ENCODE peak calls at places on chromosomes 11 and 22, in six cellular contexts. N is neuronal stem cell; X is naive thymus-derived CD4-positive, alpha-beta T cell; F is gastrocnemius medialis; R is pancreas; I is thoracic aorta. P is an unnamed sample.

GRCh38 chr11:120718171-120718570 is 206.6 kb downstream of the GRIK4 start:
- DNase-seq in N (no peak), X (no peak), F (no peak), R (no peak), I (no peak), P (no peak)

GRCh38 chr11:74538680-74539079 is 45.2 kb upstream of the LIPT2 start:
- DNase-seq in N (no peak), X (no peak), F (no peak), R (no peak), I (no peak), P (no peak)

GRCh38 chr22:37421468-37421877 is 5.8 kb downstream of the ELFN2 start:
- DNase-seq in N (no peak), X (no peak), F (no peak), R (no peak), I (no peak), P (no peak)

GRCh38 chr11:69879734-69880005 is 60.5 kb upstream of the FGF3 start:
- DNase-seq in N (no peak), X (no peak), F (peak; percentile 2), R (no peak), I (no peak), P (no peak)

GRCh38 chr22:37634505-37635002 is 4.9 kb upstream of the SH3BP1 start:
- DNase-seq in N (no peak), X (no peak), F (no peak), R (no peak), I (no peak), P (no peak)

GRCh38 chr11:3136542-3137455 is 28.3 kb downstream of the OSBPL5 start:
- DNase-seq in N (no peak), X (no peak), F (peak; percentile 9), R (peak; percentile 12), I (no peak), P (peak; percentile 8)

GRCh38 chr22:47422736-47423135 is 660.3 kb downstream of the TBC1D22A start:
- DNase-seq in N (no peak), X (no peak), F (no peak), R (no peak), I (no peak), P (no peak)

GRCh38 chr22:42758929-42759629 is 38.4 kb upstream of the A4GALT start:
- DNase-seq in N (no peak), X (no peak), F (no peak), R (no peak), I (no peak), P (no peak)

GRCh38 chr11:123330948-123331347 is 99.1 kb upstream of the GRAMD1B start:
- DNase-seq in N (no peak), X (no peak), F (peak; percentile 58), R (no peak), I (no peak), P (no peak)

GRCh38 chr11:3922056-3922455 is 66.6 kb downstream of the STIM1 start:
- DNase-seq in N (no peak), X (no peak), F (no peak), R (no peak), I (no peak), P (no peak)

GRCh38 chr22:36334838-36335603 is 52.7 kb downstream of the MYH9 start:
- DNase-seq in N (no peak), X (no peak), F (no peak), R (peak; percentile 73), I (no peak), P (peak; percentile 55)

GRCh38 chr22:47292546-47293320 is 530.3 kb downstream of the TBC1D22A start:
- DNase-seq in N (no peak), X (no peak), F (peak; percentile 22), R (no peak), I (no peak), P (no peak)

GRCh38 chr11:94851864-94852581 is 83.9 kb downstream of the AMOTL1 start:
- DNase-seq in N (no peak), X (no peak), F (no peak), R (no peak), I (no peak), P (no peak)

GRCh38 chr11:76209956-76210885 is 3.9 kb upstream of the WNT11 start:
- DNase-seq in N (peak; percentile 51), X (peak; percentile 42), F (peak; percentile 57), R (peak; percentile 60), I (no peak), P (peak; percentile 79)

GRCh38 chr11:111814567-111814966 is 48.4 kb upstream of the PPP2R1B start:
- DNase-seq in N (no peak), X (no peak), F (no peak), R (no peak), I (no peak), P (no peak)

GRCh38 chr22:20026204-20026908 is 5.4 kb downstream of the TANGO2 start:
- DNase-seq in N (no peak), X (no peak), F (no peak), R (no peak), I (no peak), P (no peak)

GRCh38 chr11:67410369-67410831 is 5.1 kb upstream of the CARNS1 start:
- DNase-seq in N (no peak), X (no peak), F (no peak), R (no peak), I (no peak), P (no peak)
- H3K4me1 ChIP-seq in N (peaks cover 3% of the 10 kb centered on the region), X (peaks cover 96% of the 10 kb centered on the region), F (peaks cover 6% of the 10 kb centered on the region), R (no peaks in the 10 kb centered on the region), I (peaks cover 4% of the 10 kb centered on the region), P (no peaks in the 10 kb centered on the region)

GRCh38 chr22:33884829-33885228 is 35.4 kb downstream of the LARGE1 start:
- DNase-seq in N (no peak), X (no peak), F (no peak), R (no peak), I (no peak), P (no peak)

GRCh38 chr22:33886696-33887095 is 33.6 kb downstream of the LARGE1 start:
- DNase-seq in N (no peak), X (no peak), F (no peak), R (no peak), I (no peak), P (no peak)

GRCh38 chr22:33882991-33883390 is 37.3 kb downstream of the LARGE1 start:
- DNase-seq in N (no peak), X (no peak), F (no peak), R (no peak), I (no peak), P (no peak)

GRCh38 chr22:33883561-33883960 is 36.7 kb downstream of the LARGE1 start:
- DNase-seq in N (no peak), X (no peak), F (peak; percentile 82), R (no peak), I (no peak), P (no peak)

DNA sequence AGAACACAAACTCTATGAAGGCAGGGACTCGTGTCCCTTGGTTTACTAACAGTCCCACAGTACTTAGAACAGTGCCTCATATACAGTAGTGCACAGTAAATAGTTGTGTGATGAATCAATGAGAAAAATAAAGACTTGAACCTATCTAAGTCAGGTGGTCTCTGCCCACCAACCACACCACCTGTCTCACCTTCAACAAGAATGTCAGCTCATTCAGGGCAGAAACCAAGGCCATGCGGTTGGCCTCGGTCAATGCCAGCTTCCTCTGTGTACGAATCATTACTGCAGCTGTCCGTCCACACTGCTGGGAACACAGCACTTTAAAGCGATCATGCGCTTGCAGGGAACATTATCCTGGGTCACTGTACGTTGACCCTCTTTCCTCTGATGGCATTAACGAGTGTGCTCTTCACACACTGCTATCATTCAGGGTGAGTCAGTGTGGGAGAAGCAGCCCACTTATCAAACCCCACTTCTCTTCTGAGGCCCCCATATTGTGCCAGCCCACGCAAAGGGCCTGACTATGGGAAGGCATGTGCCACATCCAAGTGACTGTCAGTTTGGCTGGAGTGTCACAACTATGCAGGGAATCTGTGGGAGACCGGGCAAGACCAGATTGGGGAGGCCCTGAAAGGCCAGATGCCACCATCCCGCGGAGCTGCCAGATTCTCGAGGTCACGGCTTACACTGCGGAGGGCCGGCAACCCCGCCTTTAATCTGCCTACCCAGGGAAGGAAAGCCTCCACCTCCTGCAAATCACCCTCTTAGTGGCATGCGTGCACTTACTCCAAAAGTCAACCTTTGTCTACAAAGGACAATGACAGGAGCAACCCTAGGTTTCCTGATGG is 36.1 kb downstream of the LARGE1 start:
- DNase-seq in N (no peak), X (no peak), F (peak; percentile 84), R (no peak), I (no peak), P (peak; percentile 35)
- H3K27ac ChIP-seq in N (no peak overlapping the region), X (no peak overlapping the region), F (peak overlapping the region; percentile 82), R (no peak overlapping the region), I (no peak overlapping the region), P (peak overlapping the region; percentile 56)

DNA sequence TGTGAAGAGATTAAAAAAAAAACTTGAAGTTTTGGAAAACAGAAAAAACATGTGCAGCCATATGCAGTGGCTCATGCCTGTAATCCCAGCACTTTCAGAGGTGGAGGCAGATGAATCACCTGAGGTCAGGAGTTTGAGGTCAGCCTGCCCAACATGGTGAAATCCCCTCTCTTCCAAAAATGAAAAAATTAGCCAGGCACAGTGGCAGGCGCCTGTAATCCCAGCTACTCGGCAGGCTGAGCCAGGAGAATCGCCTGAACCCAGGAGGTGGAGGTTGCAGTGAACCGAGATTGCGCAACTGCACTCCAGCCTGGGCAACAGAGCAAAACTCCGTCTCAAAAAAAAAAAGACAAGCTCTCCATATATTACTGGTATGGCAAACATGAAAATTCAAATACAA is 7.6 kb downstream of the DLG2 start:
- DNase-seq in N (no peak), X (no peak), F (peak; percentile 39), R (no peak), I (no peak), P (no peak)
- H3K9me3 ChIP-seq in N (no peaks in the 10 kb centered on the region), X (no peaks in the 10 kb centered on the region), F (no peaks in the 10 kb centered on the region), R (no peaks in the 10 kb centered on the region), I (no peaks in the 10 kb centered on the region), P (no peaks in the 10 kb centered on the region)

DNA sequence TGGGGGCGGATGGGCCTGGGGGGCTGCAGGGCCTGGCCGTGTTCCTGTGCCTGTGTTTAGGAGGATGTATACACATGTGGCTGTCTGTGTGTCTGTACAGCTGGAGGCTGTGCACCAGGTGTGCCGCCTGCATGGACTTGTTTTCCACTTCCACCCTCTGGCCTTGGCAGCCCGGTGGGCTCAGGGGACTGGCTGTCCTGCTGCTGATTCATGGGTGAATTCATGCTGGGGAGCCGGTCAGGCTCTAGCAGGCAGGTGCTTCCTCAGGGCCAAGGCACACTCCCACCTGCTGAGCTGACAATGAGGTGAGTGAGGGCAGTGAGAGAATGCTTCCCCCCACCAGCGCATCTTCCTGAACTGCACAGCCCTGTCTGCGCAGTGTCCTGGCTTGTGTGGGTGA is 88.4 kb downstream of the CCDC81 start:
- DNase-seq in N (no peak), X (no peak), F (no peak), R (no peak), I (no peak), P (no peak)
- H3K4me1 ChIP-seq in N (peaks cover 9% of the 10 kb centered on the region), X (no peaks in the 10 kb centered on the region), F (peaks cover 22% of the 10 kb centered on the region), R (peaks cover 3% of the 10 kb centered on the region), I (peaks cover 26% of the 10 kb centered on the region), P (peaks cover 10% of the 10 kb centered on the region)

GRCh38 chr11:83543918-83544491 is 257.8 kb upstream of the CCDC90B start:
- DNase-seq in N (no peak), X (no peak), F (no peak), R (no peak), I (no peak), P (no peak)
- H3K27ac ChIP-seq in N (no peak overlapping the region), X (no peak overlapping the region), F (no peak overlapping the region), R (no peak overlapping the region), I (no peak overlapping the region), P (no peak overlapping the region)